ENCODE peak calls at places on chromosomes 16 and 17, in four cellular contexts. One of them, this sample, is unnamed.

GRCh38 chr16:64830653-64831052 is 291.2 kb downstream of the CDH11 start:
- DNase-seq in heart right ventricle: no peak
- DNase-seq in stimulated activated CD4-positive, alpha-beta T cell treated with anti-CD3 and anti-CD28 coated beads, Interleukin-1b, Interleukin-23, amount 100 ng/mL, for 24 hours: no peak
- DNase-seq in posterior cingulate gyrus: no peak
- DNase-seq in this sample: no peak

GRCh38 chr17:38958756-38959155 is 8.4 kb downstream of the FBXO47 start:
- DNase-seq in posterior cingulate gyrus: no peak
- DNase-seq in heart right ventricle: no peak
- DNase-seq in stimulated activated CD4-positive, alpha-beta T cell treated with anti-CD3 and anti-CD28 coated beads, Interleukin-1b, Interleukin-23, amount 100 ng/mL, for 24 hours: no peak
- DNase-seq in this sample: no peak

GRCh38 chr16:3938471-3938842 is 57.9 kb upstream of the CREBBP start:
- DNase-seq in stimulated activated CD4-positive, alpha-beta T cell treated with anti-CD3 and anti-CD28 coated beads, Interleukin-1b, Interleukin-23, amount 100 ng/mL, for 24 hours: no peak
- DNase-seq in heart right ventricle: no peak
- DNase-seq in posterior cingulate gyrus: no peak
- DNase-seq in this sample: no peak

GRCh38 chr16:74563828-74564263 is 43.1 kb downstream of the GLG1 start:
- DNase-seq in heart right ventricle: no peak
- DNase-seq in posterior cingulate gyrus: no peak
- DNase-seq in stimulated activated CD4-positive, alpha-beta T cell treated with anti-CD3 and anti-CD28 coated beads, Interleukin-1b, Interleukin-23, amount 100 ng/mL, for 24 hours: no peak
- DNase-seq in this sample: peak

GRCh38 chr16:56257260-56257659 is 66.0 kb downstream of the GNAO1 start:
- DNase-seq in posterior cingulate gyrus: no peak
- DNase-seq in stimulated activated CD4-positive, alpha-beta T cell treated with anti-CD3 and anti-CD28 coated beads, Interleukin-1b, Interleukin-23, amount 100 ng/mL, for 24 hours: no peak
- DNase-seq in heart right ventricle: peak
- DNase-seq in this sample: no peak

GRCh38 chr17:69300222-69300621 is 26.7 kb downstream of the ABCA5 start:
- DNase-seq in posterior cingulate gyrus: no peak
- DNase-seq in heart right ventricle: no peak
- DNase-seq in stimulated activated CD4-positive, alpha-beta T cell treated with anti-CD3 and anti-CD28 coated beads, Interleukin-1b, Interleukin-23, amount 100 ng/mL, for 24 hours: no peak
- DNase-seq in this sample: peak

GRCh38 chr17:8051831-8052230 is 13.0 kb downstream of the ALOX15B start:
- DNase-seq in stimulated activated CD4-positive, alpha-beta T cell treated with anti-CD3 and anti-CD28 coated beads, Interleukin-1b, Interleukin-23, amount 100 ng/mL, for 24 hours: no peak
- DNase-seq in posterior cingulate gyrus: no peak
- DNase-seq in heart right ventricle: no peak
- DNase-seq in this sample: no peak

GRCh38 chr16:58449768-58450167 is 50.2 kb upstream of the NDRG4 start:
- DNase-seq in posterior cingulate gyrus: no peak
- DNase-seq in stimulated activated CD4-positive, alpha-beta T cell treated with anti-CD3 and anti-CD28 coated beads, Interleukin-1b, Interleukin-23, amount 100 ng/mL, for 24 hours: no peak
- DNase-seq in heart right ventricle: no peak
- DNase-seq in this sample: no peak

GRCh38 chr16:22353188-22353919 is 21.1 kb downstream of the CDR2 start:
- DNase-seq in stimulated activated CD4-positive, alpha-beta T cell treated with anti-CD3 and anti-CD28 coated beads, Interleukin-1b, Interleukin-23, amount 100 ng/mL, for 24 hours: no peak
- DNase-seq in heart right ventricle: no peak
- DNase-seq in posterior cingulate gyrus: no peak
- DNase-seq in this sample: peak

GRCh38 chr17:64920419-64921172 is 1.3 kb upstream of the LRRC37A3 start:
- DNase-seq in stimulated activated CD4-positive, alpha-beta T cell treated with anti-CD3 and anti-CD28 coated beads, Interleukin-1b, Interleukin-23, amount 100 ng/mL, for 24 hours: no peak
- DNase-seq in posterior cingulate gyrus: no peak
- DNase-seq in heart right ventricle: no peak
- DNase-seq in this sample: no peak

GRCh38 chr16:4612977-4613635 is 1.6 kb downstream of the UBALD1 start:
- DNase-seq in posterior cingulate gyrus: no peak
- DNase-seq in heart right ventricle: no peak
- DNase-seq in stimulated activated CD4-positive, alpha-beta T cell treated with anti-CD3 and anti-CD28 coated beads, Interleukin-1b, Interleukin-23, amount 100 ng/mL, for 24 hours: no peak
- DNase-seq in this sample: peak

GRCh38 chr16:75483222-75483621 is 12.0 kb downstream of the CHST6 start:
- DNase-seq in posterior cingulate gyrus: no peak
- DNase-seq in stimulated activated CD4-positive, alpha-beta T cell treated with anti-CD3 and anti-CD28 coated beads, Interleukin-1b, Interleukin-23, amount 100 ng/mL, for 24 hours: no peak
- DNase-seq in heart right ventricle: no peak
- DNase-seq in this sample: peak

GRCh38 chr17:77449908-77450741 is 309.4 kb downstream of the SEC14L1 start:
- DNase-seq in heart right ventricle: peak
- DNase-seq in stimulated activated CD4-positive, alpha-beta T cell treated with anti-CD3 and anti-CD28 coated beads, Interleukin-1b, Interleukin-23, amount 100 ng/mL, for 24 hours: peak
- DNase-seq in posterior cingulate gyrus: peak
- DNase-seq in this sample: peak

GRCh38 chr17:42005128-42005527 is 12.1 kb downstream of the DNAJC7 start:
- DNase-seq in heart right ventricle: no peak
- DNase-seq in posterior cingulate gyrus: no peak
- DNase-seq in stimulated activated CD4-positive, alpha-beta T cell treated with anti-CD3 and anti-CD28 coated beads, Interleukin-1b, Interleukin-23, amount 100 ng/mL, for 24 hours: no peak
- DNase-seq in this sample: no peak

GRCh38 chr17:5236871-5237540 is 2.3 kb upstream of the SCIMP start:
- DNase-seq in heart right ventricle: no peak
- DNase-seq in stimulated activated CD4-positive, alpha-beta T cell treated with anti-CD3 and anti-CD28 coated beads, Interleukin-1b, Interleukin-23, amount 100 ng/mL, for 24 hours: no peak
- DNase-seq in posterior cingulate gyrus: no peak
- DNase-seq in this sample: no peak

GRCh38 chr16:29857133-29857760 is 5.8 kb downstream of the CDIPT start:
- DNase-seq in stimulated activated CD4-positive, alpha-beta T cell treated with anti-CD3 and anti-CD28 coated beads, Interleukin-1b, Interleukin-23, amount 100 ng/mL, for 24 hours: no peak
- DNase-seq in heart right ventricle: no peak
- DNase-seq in posterior cingulate gyrus: no peak
- DNase-seq in this sample: no peak

GRCh38 chr16:22098538-22099255 is 6.4 kb downstream of the VWA3A start:
- DNase-seq in heart right ventricle: no peak
- DNase-seq in stimulated activated CD4-positive, alpha-beta T cell treated with anti-CD3 and anti-CD28 coated beads, Interleukin-1b, Interleukin-23, amount 100 ng/mL, for 24 hours: no peak
- DNase-seq in posterior cingulate gyrus: no peak
- DNase-seq in this sample: peak

GRCh38 chr16:668519-669171 is 713 bp downstream of the RHOT2 start:
- DNase-seq in stimulated activated CD4-positive, alpha-beta T cell treated with anti-CD3 and anti-CD28 coated beads, Interleukin-1b, Interleukin-23, amount 100 ng/mL, for 24 hours: no peak
- DNase-seq in heart right ventricle: no peak
- DNase-seq in posterior cingulate gyrus: no peak
- DNase-seq in this sample: no peak

GRCh38 chr16:4293822-4294457 is 21.1 kb upstream of the TFAP4 start:
- DNase-seq in posterior cingulate gyrus: no peak
- DNase-seq in heart right ventricle: peak
- DNase-seq in stimulated activated CD4-positive, alpha-beta T cell treated with anti-CD3 and anti-CD28 coated beads, Interleukin-1b, Interleukin-23, amount 100 ng/mL, for 24 hours: no peak
- DNase-seq in this sample: peak

GRCh38 chr16:26963109-26963508 is 103.6 kb upstream of the C16orf82 start:
- DNase-seq in posterior cingulate gyrus: no peak
- DNase-seq in stimulated activated CD4-positive, alpha-beta T cell treated with anti-CD3 and anti-CD28 coated beads, Interleukin-1b, Interleukin-23, amount 100 ng/mL, for 24 hours: no peak
- DNase-seq in heart right ventricle: no peak
- DNase-seq in this sample: no peak

GRCh38 chr16:50497592-50497991 is 50.6 kb upstream of the NKD1 start:
- DNase-seq in heart right ventricle: no peak
- DNase-seq in posterior cingulate gyrus: no peak
- DNase-seq in stimulated activated CD4-positive, alpha-beta T cell treated with anti-CD3 and anti-CD28 coated beads, Interleukin-1b, Interleukin-23, amount 100 ng/mL, for 24 hours: no peak
- DNase-seq in this sample: no peak

GRCh38 chr17:44190496-44190895 is 3.7 kb downstream of the TMUB2 start:
- DNase-seq in posterior cingulate gyrus: no peak
- DNase-seq in heart right ventricle: no peak
- DNase-seq in stimulated activated CD4-positive, alpha-beta T cell treated with anti-CD3 and anti-CD28 coated beads, Interleukin-1b, Interleukin-23, amount 100 ng/mL, for 24 hours: no peak
- DNase-seq in this sample: no peak

GRCh38 chr17:68257924-68258323 is 10.1 kb downstream of the AMZ2 start:
- DNase-seq in stimulated activated CD4-positive, alpha-beta T cell treated with anti-CD3 and anti-CD28 coated beads, Interleukin-1b, Interleukin-23, amount 100 ng/mL, for 24 hours: no peak
- DNase-seq in heart right ventricle: no peak
- DNase-seq in posterior cingulate gyrus: no peak
- DNase-seq in this sample: no peak

GRCh38 chr17:45935197-45935709 is 40.9 kb downstream of the MAPT start:
- DNase-seq in stimulated activated CD4-positive, alpha-beta T cell treated with anti-CD3 and anti-CD28 coated beads, Interleukin-1b, Interleukin-23, amount 100 ng/mL, for 24 hours: no peak
- DNase-seq in heart right ventricle: no peak
- DNase-seq in posterior cingulate gyrus: no peak
- DNase-seq in this sample: no peak

GRCh38 chr16:24645739-24646645 is 83.5 kb upstream of the TNRC6A start:
- DNase-seq in stimulated activated CD4-positive, alpha-beta T cell treated with anti-CD3 and anti-CD28 coated beads, Interleukin-1b, Interleukin-23, amount 100 ng/mL, for 24 hours: no peak
- DNase-seq in heart right ventricle: no peak
- DNase-seq in posterior cingulate gyrus: no peak
- DNase-seq in this sample: peak

GRCh38 chr16:27373312-27373711 is 28.7 kb upstream of the IL21R start:
- DNase-seq in posterior cingulate gyrus: no peak
- DNase-seq in heart right ventricle: no peak
- DNase-seq in stimulated activated CD4-positive, alpha-beta T cell treated with anti-CD3 and anti-CD28 coated beads, Interleukin-1b, Interleukin-23, amount 100 ng/mL, for 24 hours: no peak
- DNase-seq in this sample: no peak

GRCh38 chr17:22512506-22512905 is 820.2 kb downstream of the KCNJ18 start:
- DNase-seq in posterior cingulate gyrus: no peak
- DNase-seq in heart right ventricle: no peak
- DNase-seq in stimulated activated CD4-positive, alpha-beta T cell treated with anti-CD3 and anti-CD28 coated beads, Interleukin-1b, Interleukin-23, amount 100 ng/mL, for 24 hours: no peak
- DNase-seq in this sample: no peak

GRCh38 chr17:45016823-45017222 is 34.6 kb downstream of the DCAKD start:
- DNase-seq in posterior cingulate gyrus: no peak
- DNase-seq in stimulated activated CD4-positive, alpha-beta T cell treated with anti-CD3 and anti-CD28 coated beads, Interleukin-1b, Interleukin-23, amount 100 ng/mL, for 24 hours: no peak
- DNase-seq in heart right ventricle: no peak
- DNase-seq in this sample: peak

GRCh38 chr17:77107506-77108433 is 33.0 kb upstream of the SEC14L1 start:
- DNase-seq in posterior cingulate gyrus: no peak
- DNase-seq in stimulated activated CD4-positive, alpha-beta T cell treated with anti-CD3 and anti-CD28 coated beads, Interleukin-1b, Interleukin-23, amount 100 ng/mL, for 24 hours: no peak
- DNase-seq in heart right ventricle: no peak
- DNase-seq in this sample: no peak

This sample was measured in MCF 10A.